ENCODE peak calls at places on chromosomes 1 and 21, in seven cellular contexts. P, B, N, F, T, S and X are unnamed samples.

GRCh38 chr1:24266398-24266941 is 52.7 kb upstream of the GRHL3 start:
- DNase-seq in P (peak; percentile 40), B (no peak), N (no peak), F (no peak), T (peak; percentile 100), S (peak; percentile 16), X (no peak)

GRCh38 chr1:173717238-173717637 is 2.5 kb downstream of the KLHL20 start:
- DNase-seq in P (no peak), B (no peak), N (no peak), F (no peak), T (no peak), S (no peak), X (no peak)

GRCh38 chr1:109508001-109508872 is 1.3 kb downstream of the AMIGO1 start:
- DNase-seq in P (no peak), B (no peak), N (no peak), F (no peak), T (no peak), S (no peak), X (no peak)

GRCh38 chr21:46554431-46555224 is 50.3 kb downstream of the S100B start:
- DNase-seq in P (no peak), B (no peak), N (no peak), F (no peak), T (no peak), S (no peak), X (no peak)

GRCh38 chr1:31073044-31073443 is 7.5 kb upstream of the PUM1 start:
- DNase-seq in P (no peak), B (no peak), N (no peak), F (no peak), T (no peak), S (no peak), X (no peak)

GRCh38 chr1:53346814-53347176 is 18.9 kb upstream of the LRP8 start:
- DNase-seq in P (no peak), B (no peak), N (no peak), F (no peak), T (no peak), S (no peak), X (peak; percentile 21)

GRCh38 chr1:5644281-5645134 is 347.7 kb downstream of the NPHP4 start:
- DNase-seq in P (no peak), B (no peak), N (no peak), F (no peak), T (no peak), S (no peak), X (no peak)

GRCh38 chr1:97332716-97333115 is 588.1 kb downstream of the DPYD start:
- DNase-seq in P (peak; percentile 76), B (no peak), N (no peak), F (no peak), T (peak; percentile 72), S (no peak), X (no peak)

GRCh38 chr1:194014004-194014403 is 827.6 kb upstream of the B3GALT2 start:
- DNase-seq in P (peak; percentile 14), B (no peak), N (no peak), F (no peak), T (peak; percentile 24), S (no peak), X (no peak)